ENCODE peak calls at places on chromosome 2, in eight cellular contexts. J is HCT116, W is esophagus squamous epithelium, M is brain microvascular endothelial cell, P is astrocyte, S is MCF 10A, D is progenitor cell of endocrine pancreas, X is bronchial epithelial cell. F is an unnamed sample.

GRCh38 chr2:173984866-173985588 is 19.9 kb upstream of the SP3 start:
- DNase-seq in J (no peak), W (no peak), M (no peak), P (no peak), S (no peak), D (no peak), X (peak), F (no peak)

GRCh38 chr2:7379799-7380198 is 462.6 kb downstream of the RNF144A start:
- DNase-seq in J (no peak), W (no peak), M (no peak), P (no peak), S (peak), D (no peak), X (no peak), F (no peak)

GRCh38 chr2:153873062-153874048 is 1.6 kb downstream of the GALNT13 start:
- DNase-seq in J (no peak), W (no peak), M (no peak), P (no peak), S (no peak), D (peak), X (no peak), F (no peak)

GRCh38 chr2:25558262-25558661 is 115.1 kb downstream of the DTNB start:
- DNase-seq in J (no peak), W (no peak), M (peak), P (peak), S (no peak), D (no peak), X (peak), F (no peak)

GRCh38 chr2:111209045-111209514 is 88.4 kb downstream of the BCL2L11 start:
- DNase-seq in J (no peak), W (no peak), M (peak), P (peak), S (peak), D (no peak), X (peak), F (no peak)

GRCh38 chr2:186590538-186591441 is 934 bp downstream of the ITGAV start:
- DNase-seq in J (no peak), W (no peak), M (peak), P (peak), S (peak), D (no peak), X (peak), F (no peak)

GRCh38 chr2:28393115-28393836 is 618 bp downstream of the FOSL2 start:
- DNase-seq in J (no peak), W (no peak), M (peak), P (peak), S (peak), D (peak), X (peak), F (peak)

GRCh38 chr2:231293163-231293562 is 94.7 kb downstream of the ARMC9 start:
- DNase-seq in J (no peak), W (no peak), M (no peak), P (no peak), S (no peak), D (no peak), X (no peak), F (no peak)

GRCh38 chr2:206004004-206004693 is 81.8 kb downstream of the INO80D start:
- DNase-seq in J (peak), W (no peak), M (no peak), P (no peak), S (peak), D (no peak), X (no peak), F (no peak)

GRCh38 chr2:109185801-109186570 is 57.0 kb downstream of the SH3RF3 start:
- DNase-seq in J (no peak), W (no peak), M (no peak), P (peak), S (peak), D (no peak), X (no peak), F (no peak)

GRCh38 chr2:179044500-179044899 is 5.4 kb downstream of the CCDC141 start:
- DNase-seq in J (no peak), W (no peak), M (no peak), P (no peak), S (no peak), D (no peak), X (no peak), F (no peak)

GRCh38 chr2:174972924-174973323 is 32.3 kb downstream of the CHN1 start:
- DNase-seq in J (no peak), W (no peak), M (peak), P (peak), S (no peak), D (no peak), X (peak), F (no peak)

GRCh38 chr2:212721026-212721451 is 182.4 kb upstream of the ERBB4 start:
- DNase-seq in J (no peak), W (no peak), M (no peak), P (no peak), S (no peak), D (no peak), X (no peak), F (no peak)

GRCh38 chr2:30666307-30666874 is 140.9 kb downstream of the CAPN13 start:
- DNase-seq in J (no peak), W (no peak), M (peak), P (peak), S (peak), D (no peak), X (peak), F (no peak)

GRCh38 chr2:240891492-240892340 is 4.2 kb downstream of the MAB21L4 start:
- DNase-seq in J (no peak), W (no peak), M (no peak), P (no peak), S (no peak), D (no peak), X (no peak), F (no peak)

GRCh38 chr2:15548974-15549373 is 12.2 kb downstream of the NBAS start:
- DNase-seq in J (no peak), W (no peak), M (no peak), P (no peak), S (no peak), D (no peak), X (no peak), F (no peak)

GRCh38 chr2:15543541-15543940 is 17.6 kb downstream of the NBAS start:
- DNase-seq in J (no peak), W (no peak), M (no peak), P (no peak), S (no peak), D (no peak), X (no peak), F (no peak)

GRCh38 chr2:15544227-15544626 is 16.9 kb downstream of the NBAS start:
- DNase-seq in J (no peak), W (no peak), M (no peak), P (no peak), S (no peak), D (no peak), X (no peak), F (no peak)

GRCh38 chr2:15547100-15547499 is 14.0 kb downstream of the NBAS start:
- DNase-seq in J (no peak), W (no peak), M (no peak), P (no peak), S (no peak), D (no peak), X (peak), F (no peak)

DNA sequence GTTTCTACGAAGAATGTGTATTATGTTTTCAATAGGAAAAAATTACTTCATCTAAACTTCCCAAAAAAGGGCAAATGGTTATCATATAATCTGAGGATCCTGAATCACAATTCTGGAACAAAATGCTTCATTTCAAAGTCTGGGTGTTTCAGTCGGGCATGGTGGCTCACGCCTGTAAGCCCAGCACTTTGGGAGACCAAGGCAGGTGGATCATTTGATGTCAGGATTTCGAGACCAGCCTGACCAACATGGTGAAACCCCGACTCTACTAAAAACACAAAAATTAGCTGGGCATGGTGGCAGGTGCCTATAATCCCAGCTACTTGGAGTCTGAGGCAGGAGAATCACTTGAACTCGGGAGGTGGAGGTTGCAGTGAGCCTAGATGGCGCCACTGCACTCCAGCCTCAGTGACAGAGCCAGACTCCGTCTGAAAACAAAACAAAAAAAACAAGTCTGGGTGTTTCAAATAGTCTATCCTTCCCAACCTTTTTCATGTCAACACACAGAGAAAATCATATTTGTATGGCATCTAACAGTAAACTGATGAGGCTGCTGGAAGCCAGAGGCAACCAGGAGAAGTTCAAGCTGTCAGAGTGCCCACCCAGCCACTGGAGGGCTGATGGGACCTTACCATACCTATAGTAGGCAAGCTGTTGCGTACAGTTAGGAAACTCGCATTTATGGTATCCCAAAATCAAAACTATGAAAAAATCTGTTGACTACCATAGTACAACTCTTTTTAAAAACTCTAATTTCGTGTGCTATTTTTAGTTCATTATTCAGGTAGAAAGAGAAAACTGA is 14.6 kb downstream of the NBAS start:
- DNase-seq in J (no peak), W (no peak), M (no peak), P (no peak), S (no peak), D (no peak), X (no peak), F (no peak)
- TF ChIP-seq CTCF in J (peak), W (no peak), M (peak), P (peak), S (no peak), D (peak), X (peak), F (no peak)

GRCh38 chr2:215736653-215737290 is 276.6 kb downstream of the MREG start:
- DNase-seq in J (peak), W (no peak), M (no peak), P (peak), S (peak), D (no peak), X (peak), F (no peak)
- TF ChIP-seq CTCF in J (peak), W (no peak), M (peak), P (peak), S (no peak), D (peak), X (peak), F (no peak)

GRCh38 chr2:37324536-37324785 is 172 bp downstream of the PRKD3 start:
- DNase-seq in J (no peak), W (peak), M (peak), P (peak), S (no peak), D (no peak), X (peak), F (no peak)
- TF ChIP-seq CTCF in J (no peak), W (no peak), M (no peak), P (no peak), S (peak), D (peak), X (no peak), F (no peak)

DNA sequence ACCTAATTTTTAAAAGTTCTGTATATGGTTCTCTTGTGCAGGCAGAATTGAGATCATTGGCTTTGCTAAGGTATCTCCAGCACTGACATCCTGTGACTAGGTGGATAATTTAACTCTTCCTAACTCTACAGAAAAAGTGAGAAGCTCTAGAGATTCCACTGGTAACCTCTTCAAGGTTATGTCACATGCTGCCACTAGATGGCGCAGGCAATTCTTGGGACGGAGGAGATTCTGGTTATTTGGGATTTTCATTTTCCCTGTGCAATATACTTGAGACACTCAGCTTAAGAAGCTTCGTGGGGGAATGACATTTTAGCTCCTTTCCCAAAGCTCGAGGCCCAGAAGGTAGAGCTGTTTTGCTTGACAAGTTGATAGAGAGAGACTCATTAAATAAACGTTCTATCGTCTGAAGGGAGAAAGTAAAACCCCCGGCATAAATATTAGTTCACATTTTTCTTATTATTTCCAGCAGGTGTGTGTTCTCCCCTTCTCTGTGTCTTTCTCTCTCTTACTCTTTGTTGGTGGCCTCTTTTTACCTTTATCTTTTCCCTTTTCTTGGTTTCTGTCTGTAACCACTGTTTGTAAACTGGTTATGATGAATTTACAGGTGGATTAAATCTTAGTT is 26.6 kb upstream of the LANCL1 start:
- DNase-seq in J (peak), W (no peak), M (peak), P (peak), S (peak), D (no peak), X (peak), F (no peak)
- TF ChIP-seq CTCF in J (peak), W (peak), M (peak), P (peak), S (peak), D (peak), X (peak), F (peak)

DNA sequence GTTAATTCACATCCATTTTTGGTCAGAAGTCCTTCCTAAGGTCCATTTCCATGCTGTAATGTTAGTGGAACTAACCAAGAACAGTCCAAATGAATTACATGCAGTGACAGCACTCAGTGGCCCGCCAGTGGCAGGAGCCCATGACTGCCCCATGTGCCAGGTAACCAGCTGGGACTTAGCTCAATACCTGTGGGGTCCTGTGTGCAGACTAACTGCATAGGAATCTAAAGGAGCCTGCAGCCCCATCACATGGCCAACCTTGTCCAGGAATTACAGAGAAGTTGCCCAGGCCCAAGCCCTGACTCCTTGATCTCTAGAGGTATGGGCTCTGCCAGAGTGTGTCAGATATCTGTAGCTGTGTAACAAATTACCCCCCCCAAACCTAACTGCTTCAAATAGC is 35.4 kb upstream of the GPR17 start:
- DNase-seq in J (no peak), W (no peak), M (no peak), P (no peak), S (no peak), D (no peak), X (no peak), F (no peak)
- TF ChIP-seq CTCF in J (no peak), W (no peak), M (no peak), P (no peak), S (no peak), D (no peak), X (no peak), F (no peak)

DNA sequence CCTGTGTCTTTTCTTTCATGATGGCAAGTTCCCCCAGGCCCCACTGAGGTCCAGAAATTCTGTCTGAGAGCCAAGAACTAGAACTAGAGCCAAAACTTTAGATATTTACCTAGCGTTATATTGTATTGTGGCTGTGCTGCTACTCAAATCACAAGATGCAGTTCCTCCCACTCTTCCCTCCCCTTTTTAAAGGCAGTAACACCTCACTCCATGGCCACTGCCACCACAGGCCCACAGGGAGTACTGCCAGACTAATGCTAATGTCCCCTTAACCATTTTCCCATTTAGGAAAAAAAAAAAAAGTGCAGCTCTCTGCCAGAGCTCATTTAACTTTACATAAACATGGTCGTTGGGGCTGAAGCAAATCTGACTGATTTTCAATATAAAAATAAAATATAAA is 99.7 kb upstream of the KYNU start:
- DNase-seq in J (no peak), W (no peak), M (no peak), P (no peak), S (no peak), D (no peak), X (no peak), F (no peak)
- TF ChIP-seq CTCF in J (no peak), W (no peak), M (no peak), P (no peak), S (no peak), D (no peak), X (no peak), F (no peak)

DNA sequence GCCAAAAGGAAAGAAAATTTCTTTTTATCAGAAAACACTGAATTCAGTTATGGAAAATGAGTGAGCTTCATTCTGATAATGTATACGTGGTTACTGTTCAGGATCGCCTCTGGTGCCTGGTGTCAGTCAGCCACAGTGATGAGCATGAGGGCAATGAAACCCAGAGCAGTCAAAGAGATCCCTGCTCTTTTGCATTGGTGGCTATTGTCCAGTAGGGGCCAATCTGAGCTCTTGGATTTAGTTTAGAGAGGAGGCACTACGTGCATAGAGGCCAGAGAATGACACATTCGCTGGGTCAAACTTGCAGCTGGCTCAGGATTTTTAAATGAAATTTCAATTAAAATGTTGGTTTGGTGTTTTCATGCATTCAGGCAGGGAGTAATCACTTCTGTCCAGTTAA is 522.9 kb downstream of the TMEM182 start:
- DNase-seq in J (no peak), W (no peak), M (no peak), P (no peak), S (no peak), D (no peak), X (no peak), F (no peak)
- TF ChIP-seq CTCF in J (no peak), W (no peak), M (no peak), P (no peak), S (no peak), D (peak), X (no peak), F (no peak)

GRCh38 chr2:219297766-219298456 is 11.3 kb downstream of the PTPRN start:
- DNase-seq in J (no peak), W (no peak), M (no peak), P (no peak), S (no peak), D (no peak), X (no peak), F (no peak)
- TF ChIP-seq CTCF in J (peak), W (no peak), M (peak), P (peak), S (no peak), D (no peak), X (peak), F (no peak)

F was measured in activated B cell treated with CpG ODN at 0.5 μM for 24 hours.